ENCODE peak calls at places on chromosome 2, in six cellular contexts. One of them, this sample, is unnamed.

GRCh38 chr2:239225921-239226561 is 174.8 kb downstream of the HDAC4 start:
- DNase-seq in CD8-positive, alpha-beta memory T cell: no peak
- DNase-seq in SW480: peak
- DNase-seq in GM12891: no peak
- DNase-seq in left cardiac atrium: no peak
- DNase-seq in HT1080: no peak
- DNase-seq in this sample: no peak

GRCh38 chr2:73933194-73933593 is 6.5 kb downstream of the DGUOK start:
- DNase-seq in HT1080: no peak
- DNase-seq in GM12891: no peak
- DNase-seq in CD8-positive, alpha-beta memory T cell: no peak
- DNase-seq in left cardiac atrium: no peak
- DNase-seq in SW480: no peak
- DNase-seq in this sample: no peak

GRCh38 chr2:18046558-18046957 is 168.1 kb downstream of the KCNS3 start:
- DNase-seq in GM12891: no peak
- DNase-seq in left cardiac atrium: no peak
- DNase-seq in CD8-positive, alpha-beta memory T cell: no peak
- DNase-seq in HT1080: peak
- DNase-seq in SW480: peak
- DNase-seq in this sample: no peak

GRCh38 chr2:236668531-236668969 is 98.9 kb downstream of the ACKR3 start:
- DNase-seq in HT1080: no peak
- DNase-seq in GM12891: no peak
- DNase-seq in CD8-positive, alpha-beta memory T cell: no peak
- DNase-seq in left cardiac atrium: no peak
- DNase-seq in SW480: no peak
- DNase-seq in this sample: no peak

GRCh38 chr2:112121682-112122254 is 16.4 kb upstream of the FBLN7 start:
- DNase-seq in SW480: peak
- DNase-seq in CD8-positive, alpha-beta memory T cell: peak
- DNase-seq in left cardiac atrium: no peak
- DNase-seq in GM12891: no peak
- DNase-seq in HT1080: peak
- DNase-seq in this sample: peak

GRCh38 chr2:115160523-115161521 is 718.4 kb downstream of the DPP10 start:
- DNase-seq in CD8-positive, alpha-beta memory T cell: no peak
- DNase-seq in GM12891: no peak
- DNase-seq in SW480: no peak
- DNase-seq in left cardiac atrium: no peak
- DNase-seq in HT1080: no peak
- DNase-seq in this sample: no peak

GRCh38 chr2:112712465-112712864 is 8.4 kb upstream of the NT5DC4 start:
- DNase-seq in SW480: no peak
- DNase-seq in CD8-positive, alpha-beta memory T cell: no peak
- DNase-seq in HT1080: no peak
- DNase-seq in left cardiac atrium: no peak
- DNase-seq in GM12891: no peak
- DNase-seq in this sample: no peak

GRCh38 chr2:176582183-176582582 is 312.9 kb downstream of the MTX2 start:
- DNase-seq in GM12891: no peak
- DNase-seq in SW480: no peak
- DNase-seq in CD8-positive, alpha-beta memory T cell: no peak
- DNase-seq in left cardiac atrium: no peak
- DNase-seq in HT1080: no peak
- DNase-seq in this sample: no peak

GRCh38 chr2:18117592-18117991 is 239.1 kb downstream of the KCNS3 start:
- DNase-seq in left cardiac atrium: no peak
- DNase-seq in HT1080: peak
- DNase-seq in SW480: peak
- DNase-seq in GM12891: no peak
- DNase-seq in CD8-positive, alpha-beta memory T cell: no peak
- DNase-seq in this sample: no peak